ENCODE peak calls at places on chromosome 12, in nine cellular contexts. X, D, B, H, E, G, Y, Z and I are unnamed samples.
A peak's percentile ranks its signal among the peaks of the same experiment; 100 is the strongest.

GRCh38 chr12:79553863-79554574 is 136.7 kb downstream of the PAWR start:
- DNase-seq in X (no peak), D (no peak), B (no peak), H (no peak), E (no peak), G (no peak), Y (no peak), Z (no peak), I (no peak)

GRCh38 chr12:80268924-80269749 is 169.8 kb downstream of the OTOGL start:
- DNase-seq in X (no peak), D (no peak), B (no peak), H (no peak), E (no peak), G (no peak), Y (no peak), Z (no peak), I (no peak)

GRCh38 chr12:51848843-51849735 is 571 bp upstream of the FIGNL2 start:
- DNase-seq in X (no peak), D (no peak), B (no peak), H (peak; percentile 92), E (peak; percentile 85), G (no peak), Y (no peak), Z (no peak), I (no peak)

GRCh38 chr12:120762093-120762492 is 36.5 kb downstream of the ACADS start:
- DNase-seq in X (no peak), D (no peak), B (no peak), H (peak; percentile 44), E (no peak), G (no peak), Y (no peak), Z (no peak), I (no peak)

GRCh38 chr12:12562016-12562483 is 613 bp downstream of the DUSP16 start:
- DNase-seq in X (peak; percentile 39), D (no peak), B (peak; percentile 39), H (peak; percentile 67), E (peak; percentile 77), G (peak; percentile 70), Y (peak; percentile 72), Z (no peak), I (peak; percentile 81)

GRCh38 chr12:109069307-109070231 is 17.2 kb downstream of the USP30 start:
- DNase-seq in X (no peak), D (no peak), B (no peak), H (peak; percentile 66), E (no peak), G (no peak), Y (no peak), Z (no peak), I (no peak)

GRCh38 chr12:123363385-123363742 is 1.3 kb downstream of the SBNO1 start:
- DNase-seq in X (no peak), D (no peak), B (no peak), H (no peak), E (no peak), G (no peak), Y (no peak), Z (peak; percentile 24), I (peak; percentile 15)

GRCh38 chr12:14741153-14741552 is 44.8 kb upstream of the GUCY2C start:
- DNase-seq in X (no peak), D (no peak), B (no peak), H (no peak), E (no peak), G (no peak), Y (no peak), Z (no peak), I (no peak)

GRCh38 chr12:21677622-21678277 is 20.1 kb upstream of the LDHB start:
- DNase-seq in X (no peak), D (no peak), B (no peak), H (no peak), E (no peak), G (no peak), Y (no peak), Z (no peak), I (no peak)

GRCh38 chr12:76874027-76874426 is 4.8 kb downstream of the CSRP2 start:
- DNase-seq in X (no peak), D (no peak), B (no peak), H (no peak), E (no peak), G (no peak), Y (no peak), Z (no peak), I (no peak)

GRCh38 chr12:119171691-119172090 is 7.0 kb upstream of the HSPB8 start:
- DNase-seq in X (no peak), D (no peak), B (no peak), H (no peak), E (no peak), G (no peak), Y (no peak), Z (no peak), I (no peak)

GRCh38 chr12:31896514-31897039 is 62.6 kb upstream of the RESF1 start:
- DNase-seq in X (no peak), D (no peak), B (peak; percentile 36), H (no peak), E (no peak), G (no peak), Y (no peak), Z (no peak), I (no peak)

GRCh38 chr12:10331642-10332239 is 24.1 kb downstream of the KLRD1 start:
- DNase-seq in X (peak; percentile 56), D (no peak), B (no peak), H (no peak), E (no peak), G (no peak), Y (no peak), Z (peak; percentile 55), I (no peak)

GRCh38 chr12:95335948-95336347 is 118.3 kb downstream of the VEZT start:
- DNase-seq in X (no peak), D (no peak), B (no peak), H (no peak), E (no peak), G (no peak), Y (no peak), Z (no peak), I (no peak)

GRCh38 chr12:99618657-99619056 is 28.9 kb upstream of the GARIN6 start:
- DNase-seq in X (no peak), D (no peak), B (no peak), H (peak; percentile 77), E (no peak), G (no peak), Y (no peak), Z (no peak), I (no peak)

GRCh38 chr12:49636979-49637378 is 13.6 kb downstream of the PRPF40B start:
- DNase-seq in X (no peak), D (no peak), B (no peak), H (peak; percentile 89), E (peak; percentile 45), G (peak; percentile 62), Y (no peak), Z (no peak), I (no peak)

GRCh38 chr12:106131671-106132070 is 7.1 kb downstream of the NUAK1 start:
- DNase-seq in X (no peak), D (no peak), B (no peak), H (peak; percentile 85), E (no peak), G (no peak), Y (no peak), Z (no peak), I (no peak)

GRCh38 chr12:69070319-69071090 is 137.5 kb upstream of the CPM start:
- DNase-seq in X (peak; percentile 68), D (peak; percentile 31), B (peak; percentile 45), H (peak; percentile 83), E (no peak), G (peak; percentile 48), Y (no peak), Z (peak; percentile 32), I (no peak)

GRCh38 chr12:84561362-84561761 is 351.2 kb downstream of the SLC6A15 start:
- DNase-seq in X (no peak), D (no peak), B (no peak), H (no peak), E (no peak), G (no peak), Y (no peak), Z (no peak), I (no peak)

GRCh38 chr12:103455020-103455763 is 40.6 kb downstream of the C12orf42 start:
- DNase-seq in X (no peak), D (no peak), B (no peak), H (no peak), E (no peak), G (no peak), Y (no peak), Z (no peak), I (no peak)

GRCh38 chr12:21559855-21560569 is 33.9 kb downstream of the SPX start:
- DNase-seq in X (no peak), D (no peak), B (no peak), H (no peak), E (no peak), G (no peak), Y (no peak), Z (no peak), I (no peak)

GRCh38 chr12:46608431-46609280 is 217.1 kb downstream of the SLC38A4 start:
- DNase-seq in X (no peak), D (no peak), B (no peak), H (no peak), E (no peak), G (no peak), Y (no peak), Z (no peak), I (no peak)

GRCh38 chr12:55446334-55446733 is 2.5 kb downstream of the OR6C2 start:
- DNase-seq in X (peak; percentile 1), D (no peak), B (no peak), H (no peak), E (no peak), G (no peak), Y (no peak), Z (no peak), I (no peak)

GRCh38 chr12:79206871-79207270 is 342.3 kb downstream of the SYT1 start:
- DNase-seq in X (no peak), D (no peak), B (no peak), H (no peak), E (no peak), G (no peak), Y (no peak), Z (no peak), I (no peak)

GRCh38 chr12:72264548-72265175 is 7.5 kb upstream of the TRHDE start:
- DNase-seq in X (peak; percentile 5), D (no peak), B (no peak), H (no peak), E (no peak), G (no peak), Y (no peak), Z (peak; percentile 33), I (no peak)

GRCh38 chr12:118436986-118437385 is 60.6 kb downstream of the SUDS3 start:
- DNase-seq in X (no peak), D (no peak), B (no peak), H (peak; percentile 14), E (no peak), G (no peak), Y (no peak), Z (no peak), I (no peak)

GRCh38 chr12:47604474-47604873 is 101.4 kb downstream of the RPAP3 start:
- DNase-seq in X (no peak), D (no peak), B (no peak), H (no peak), E (no peak), G (no peak), Y (no peak), Z (no peak), I (no peak)

GRCh38 chr12:22687677-22688076 is 62.7 kb downstream of the ETNK1 start:
- DNase-seq in X (no peak), D (no peak), B (no peak), H (no peak), E (no peak), G (no peak), Y (no peak), Z (no peak), I (no peak)

GRCh38 chr12:52171950-52172512 is 19.8 kb downstream of the KRT80 start:
- DNase-seq in X (peak; percentile 32), D (no peak), B (no peak), H (peak; percentile 94), E (no peak), G (no peak), Y (peak; percentile 74), Z (no peak), I (no peak)

GRCh38 chr12:100826323-100826722 is 31.7 kb downstream of the ANO4 start:
- DNase-seq in X (no peak), D (no peak), B (peak; percentile 28), H (peak; percentile 81), E (no peak), G (peak; percentile 57), Y (peak; percentile 64), Z (no peak), I (peak; percentile 78)